ENCODE peak calls at places on chromosome 4, in ten cellular contexts. One of them, this sample, is unnamed. For H3K4me1, the result is how much of the 10 kb centered on the place peaks cover.

GRCh38 chr4:125582302-125582701 is 267.5 kb downstream of the FAT4 start:
- DNase-seq in GM23338: no peak
- DNase-seq in testis: no peak
- DNase-seq in K562: no peak
- DNase-seq in endodermal cell: no peak
- DNase-seq in thoracic aorta: no peak
- DNase-seq in stomach: no peak
- DNase-seq in aorta: no peak
- DNase-seq in HCT116: no peak
- DNase-seq in ascending aorta: no peak
- DNase-seq in this sample: no peak

GRCh38 chr4:61532324-61532723 is 332.2 kb downstream of the ADGRL3 start:
- DNase-seq in GM23338: no peak
- DNase-seq in testis: no peak
- DNase-seq in K562: no peak
- DNase-seq in endodermal cell: no peak
- DNase-seq in thoracic aorta: no peak
- DNase-seq in stomach: no peak
- DNase-seq in aorta: no peak
- DNase-seq in HCT116: no peak
- DNase-seq in ascending aorta: no peak
- DNase-seq in this sample: no peak

GRCh38 chr4:30717208-30718020 is 2.8 kb upstream of the PCDH7 start:
- DNase-seq in GM23338: peak
- DNase-seq in testis: peak
- DNase-seq in K562: no peak
- DNase-seq in endodermal cell: peak
- DNase-seq in thoracic aorta: no peak
- DNase-seq in stomach: peak
- DNase-seq in aorta: peak
- DNase-seq in HCT116: no peak
- DNase-seq in ascending aorta: peak
- DNase-seq in this sample: peak

GRCh38 chr4:109981936-109982335 is 69.3 kb downstream of the EGF start:
- DNase-seq in GM23338: no peak
- DNase-seq in testis: no peak
- DNase-seq in K562: no peak
- DNase-seq in endodermal cell: no peak
- DNase-seq in thoracic aorta: no peak
- DNase-seq in stomach: no peak
- DNase-seq in aorta: no peak
- DNase-seq in HCT116: no peak
- DNase-seq in ascending aorta: no peak
- DNase-seq in this sample: no peak

GRCh38 chr4:70505152-70505748 is 13.1 kb upstream of the AMTN start:
- DNase-seq in GM23338: peak
- DNase-seq in testis: peak
- DNase-seq in K562: peak
- DNase-seq in endodermal cell: peak
- DNase-seq in thoracic aorta: no peak
- DNase-seq in stomach: peak
- DNase-seq in aorta: peak
- DNase-seq in HCT116: peak
- DNase-seq in ascending aorta: peak
- DNase-seq in this sample: peak

GRCh38 chr4:75598390-75598789 is 31.9 kb downstream of the CDKL2 start:
- DNase-seq in GM23338: peak
- DNase-seq in testis: no peak
- DNase-seq in K562: no peak
- DNase-seq in endodermal cell: no peak
- DNase-seq in thoracic aorta: no peak
- DNase-seq in stomach: no peak
- DNase-seq in aorta: no peak
- DNase-seq in HCT116: no peak
- DNase-seq in ascending aorta: no peak
- DNase-seq in this sample: no peak

GRCh38 chr4:7196283-7196651 is 3.9 kb downstream of the SORCS2 start:
- DNase-seq in GM23338: no peak
- DNase-seq in testis: peak
- DNase-seq in K562: no peak
- DNase-seq in endodermal cell: peak
- DNase-seq in thoracic aorta: no peak
- DNase-seq in stomach: no peak
- DNase-seq in aorta: peak
- DNase-seq in HCT116: no peak
- DNase-seq in ascending aorta: no peak
- DNase-seq in this sample: no peak

GRCh38 chr4:48139688-48140087 is 5.6 kb upstream of the TXK start:
- DNase-seq in GM23338: no peak
- DNase-seq in testis: no peak
- DNase-seq in K562: no peak
- DNase-seq in endodermal cell: no peak
- DNase-seq in thoracic aorta: no peak
- DNase-seq in stomach: no peak
- DNase-seq in aorta: no peak
- DNase-seq in HCT116: no peak
- DNase-seq in ascending aorta: no peak
- DNase-seq in this sample: no peak

GRCh38 chr4:96126227-96126626 is 286.3 kb downstream of the PDHA2 start:
- DNase-seq in GM23338: no peak
- DNase-seq in testis: no peak
- DNase-seq in K562: no peak
- DNase-seq in endodermal cell: no peak
- DNase-seq in thoracic aorta: no peak
- DNase-seq in stomach: no peak
- DNase-seq in aorta: no peak
- DNase-seq in HCT116: no peak
- DNase-seq in ascending aorta: no peak
- DNase-seq in this sample: peak

DNA sequence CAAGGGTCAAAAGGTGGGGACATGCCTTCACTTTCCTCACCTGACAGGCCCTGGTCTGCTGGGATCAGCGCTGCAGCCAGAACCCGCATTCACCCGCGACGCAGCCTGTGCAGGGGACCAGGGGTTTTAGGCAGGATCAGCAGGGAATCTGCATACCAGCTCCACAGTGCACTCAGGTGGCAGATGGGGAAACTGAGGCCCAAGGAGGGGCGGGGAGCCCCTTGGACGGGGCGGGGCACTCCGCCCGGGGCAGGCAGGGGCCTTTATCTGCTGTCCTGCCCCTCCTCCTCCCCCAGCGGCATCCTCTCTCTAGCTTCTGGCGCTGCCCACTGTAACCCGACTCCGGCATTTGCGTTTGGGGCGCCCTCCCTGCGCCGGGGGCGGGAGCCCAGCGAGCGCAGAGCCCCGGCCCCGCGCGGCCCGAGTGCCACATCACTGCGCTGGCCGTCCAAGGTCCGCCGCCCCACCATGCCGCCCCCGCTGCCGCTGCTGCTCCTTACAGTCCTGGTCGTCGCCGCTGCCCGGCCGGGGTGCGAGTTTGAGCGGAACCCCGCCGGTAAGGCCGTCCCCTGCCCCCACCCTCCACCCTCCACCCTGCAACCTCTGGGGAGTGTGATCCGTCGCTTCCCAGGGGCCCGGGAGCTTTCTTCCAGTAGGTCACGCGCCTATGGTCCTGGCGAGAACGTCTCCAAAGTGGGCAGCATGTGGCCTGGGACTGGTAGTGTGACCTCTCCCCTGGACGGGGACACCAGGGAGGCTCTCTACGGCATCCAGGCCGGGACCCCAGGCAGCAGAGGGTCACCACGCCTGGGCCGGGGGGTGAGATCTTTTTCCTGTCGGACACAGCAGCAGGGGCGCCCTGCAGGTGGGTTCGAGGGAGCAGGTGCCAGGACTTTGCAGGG is at the start of gene CPZ:
- DNase-seq in GM23338: peak
- DNase-seq in testis: peak
- DNase-seq in K562: peak
- DNase-seq in endodermal cell: peak
- DNase-seq in thoracic aorta: no peak
- DNase-seq in stomach: no peak
- DNase-seq in aorta: peak
- DNase-seq in HCT116: no peak
- DNase-seq in ascending aorta: no peak
- DNase-seq in this sample: no peak
- H3K27ac ChIP-seq in GM23338: no peak
- H3K27ac ChIP-seq in testis: no peak
- H3K27ac ChIP-seq in K562: no peak
- H3K27ac ChIP-seq in endodermal cell: no peak
- H3K27ac ChIP-seq in thoracic aorta: no peak
- H3K27ac ChIP-seq in stomach: no peak
- H3K27ac ChIP-seq in aorta: no peak
- H3K27ac ChIP-seq in HCT116: no peak
- H3K27ac ChIP-seq in ascending aorta: no peak
- H3K27ac ChIP-seq in this sample: no peak

DNA sequence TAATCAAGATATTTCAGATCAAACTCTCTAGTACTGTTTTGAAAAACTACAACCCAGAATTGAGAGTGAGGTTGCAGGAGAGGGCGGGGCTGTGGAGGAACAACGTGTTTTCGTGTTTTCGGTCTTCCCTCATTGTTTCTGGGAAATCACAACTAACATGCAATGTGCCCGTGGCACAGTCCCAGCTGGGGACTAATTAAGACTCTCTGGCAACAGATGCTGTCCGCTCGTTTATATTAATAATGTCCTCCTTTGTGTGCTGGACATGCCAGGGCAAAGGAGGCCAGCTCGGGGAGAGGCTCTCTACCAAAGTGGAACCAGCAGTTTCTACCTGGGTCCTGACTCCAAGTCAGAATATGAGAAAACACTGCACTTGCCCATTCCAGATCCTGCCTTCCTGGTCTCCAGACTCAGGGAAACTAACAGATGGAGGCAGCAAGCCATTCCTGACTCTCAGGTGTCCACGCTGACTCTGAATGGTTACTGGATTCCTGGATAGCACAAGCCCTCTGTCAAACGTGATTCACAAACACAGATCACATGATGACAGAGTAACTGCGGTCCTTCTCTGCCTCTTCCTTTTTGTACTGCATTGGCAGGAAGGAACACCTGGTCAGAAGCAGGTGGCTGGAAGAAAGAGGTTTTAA is 65.1 kb downstream of the COQ2 start:
- DNase-seq in GM23338: no peak
- DNase-seq in testis: peak
- DNase-seq in K562: no peak
- DNase-seq in endodermal cell: no peak
- DNase-seq in thoracic aorta: no peak
- DNase-seq in stomach: peak
- DNase-seq in aorta: no peak
- DNase-seq in HCT116: no peak
- DNase-seq in ascending aorta: no peak
- DNase-seq in this sample: peak
- H3K4me1 ChIP-seq in GM23338: under half
- H3K4me1 ChIP-seq in testis: under half
- H3K4me1 ChIP-seq in K562: under half
- H3K4me1 ChIP-seq in endodermal cell: under half
- H3K4me1 ChIP-seq in thoracic aorta: under half
- H3K4me1 ChIP-seq in stomach: under half
- H3K4me1 ChIP-seq in aorta: under half
- H3K4me1 ChIP-seq in HCT116: under half
- H3K4me1 ChIP-seq in ascending aorta: under half
- H3K4me1 ChIP-seq in this sample: under half

GRCh38 chr4:10006236-10006603 is 15.1 kb downstream of the SLC2A9 start:
- DNase-seq in GM23338: no peak
- DNase-seq in testis: peak
- DNase-seq in K562: no peak
- DNase-seq in endodermal cell: no peak
- DNase-seq in thoracic aorta: peak
- DNase-seq in stomach: peak
- DNase-seq in aorta: no peak
- DNase-seq in HCT116: no peak
- DNase-seq in ascending aorta: peak
- DNase-seq in this sample: peak
- H3K4me3 ChIP-seq in GM23338: no peak
- H3K4me3 ChIP-seq in testis: no peak
- H3K4me3 ChIP-seq in K562: no peak
- H3K4me3 ChIP-seq in endodermal cell: no peak
- H3K4me3 ChIP-seq in thoracic aorta: peak
- H3K4me3 ChIP-seq in stomach: no peak
- H3K4me3 ChIP-seq in aorta: no peak
- H3K4me3 ChIP-seq in HCT116: no peak
- H3K4me3 ChIP-seq in ascending aorta: no peak
- H3K4me3 ChIP-seq in this sample: no peak

GRCh38 chr4:38232741-38233140 is 272.5 kb downstream of the PTTG2 start:
- DNase-seq in GM23338: no peak
- DNase-seq in testis: no peak
- DNase-seq in K562: no peak
- DNase-seq in endodermal cell: no peak
- DNase-seq in thoracic aorta: no peak
- DNase-seq in stomach: no peak
- DNase-seq in aorta: no peak
- DNase-seq in HCT116: no peak
- DNase-seq in ascending aorta: no peak
- DNase-seq in this sample: no peak

GRCh38 chr4:38231626-38232025 is 271.4 kb downstream of the PTTG2 start:
- DNase-seq in GM23338: no peak
- DNase-seq in testis: no peak
- DNase-seq in K562: peak
- DNase-seq in endodermal cell: no peak
- DNase-seq in thoracic aorta: no peak
- DNase-seq in stomach: peak
- DNase-seq in aorta: no peak
- DNase-seq in HCT116: no peak
- DNase-seq in ascending aorta: no peak
- DNase-seq in this sample: no peak

GRCh38 chr4:38230821-38231583 is 270.8 kb downstream of the PTTG2 start:
- DNase-seq in GM23338: no peak
- DNase-seq in testis: no peak
- DNase-seq in K562: peak
- DNase-seq in endodermal cell: no peak
- DNase-seq in thoracic aorta: no peak
- DNase-seq in stomach: no peak
- DNase-seq in aorta: no peak
- DNase-seq in HCT116: no peak
- DNase-seq in ascending aorta: no peak
- DNase-seq in this sample: no peak

GRCh38 chr4:38233727-38234478 is 273.7 kb downstream of the PTTG2 start:
- DNase-seq in GM23338: no peak
- DNase-seq in testis: no peak
- DNase-seq in K562: no peak
- DNase-seq in endodermal cell: no peak
- DNase-seq in thoracic aorta: no peak
- DNase-seq in stomach: no peak
- DNase-seq in aorta: no peak
- DNase-seq in HCT116: no peak
- DNase-seq in ascending aorta: no peak
- DNase-seq in this sample: no peak

DNA sequence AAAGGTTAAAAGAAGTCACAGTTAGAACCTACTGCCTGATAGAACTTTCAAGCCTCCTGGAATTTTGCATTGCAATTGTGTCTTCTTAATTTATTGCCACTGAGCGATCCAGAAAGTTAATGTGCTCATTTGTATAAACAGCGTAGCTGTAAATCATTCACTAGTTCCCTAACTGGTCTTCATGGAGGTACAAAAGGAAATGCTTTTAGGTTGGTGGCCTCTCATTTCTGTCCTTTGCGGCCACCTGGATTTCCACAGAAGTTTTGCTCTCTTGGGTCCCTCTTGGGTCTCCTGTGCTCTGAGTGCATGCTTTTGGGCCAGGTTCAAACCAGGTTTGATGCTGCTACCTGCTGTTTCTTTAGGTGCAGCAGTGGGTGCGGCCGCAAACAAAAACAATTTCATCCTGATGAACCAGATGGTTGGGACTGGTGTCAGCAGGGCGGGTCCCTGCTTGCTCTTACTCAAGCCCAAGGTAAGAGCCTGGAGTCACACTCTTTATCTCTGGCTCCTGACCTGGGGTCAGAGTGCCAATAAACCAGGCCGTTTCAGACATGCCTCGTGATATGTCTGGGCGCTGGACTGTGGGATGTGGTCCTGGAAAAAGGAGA is 270.0 kb downstream of the PTTG2 start:
- DNase-seq in GM23338: no peak
- DNase-seq in testis: no peak
- DNase-seq in K562: peak
- DNase-seq in endodermal cell: no peak
- DNase-seq in thoracic aorta: no peak
- DNase-seq in stomach: peak
- DNase-seq in aorta: no peak
- DNase-seq in HCT116: peak
- DNase-seq in ascending aorta: no peak
- DNase-seq in this sample: no peak
- H3K27ac ChIP-seq in GM23338: no peak
- H3K27ac ChIP-seq in testis: no peak
- H3K27ac ChIP-seq in K562: peak
- H3K27ac ChIP-seq in endodermal cell: no peak
- H3K27ac ChIP-seq in thoracic aorta: no peak
- H3K27ac ChIP-seq in stomach: peak
- H3K27ac ChIP-seq in aorta: no peak
- H3K27ac ChIP-seq in HCT116: no peak
- H3K27ac ChIP-seq in ascending aorta: no peak
- H3K27ac ChIP-seq in this sample: peak